ENCODE peak calls at places on chromosomes 12 and 14, in ten cellular contexts. One of them, this sample, is unnamed.

GRCh38 chr14:26163761-26164160 is 434.1 kb downstream of the NOVA1 start:
- DNase-seq in OCI-M1: peak
- DNase-seq in activated CD8-positive, alpha-beta memory T cell treated with anti-CD3 and anti-CD28 coated beads, Interleukin-2, amount 50 U/mL, for 48 hours: no peak
- DNase-seq in tibial artery: no peak
- DNase-seq in HT1080: peak
- DNase-seq in CD8-positive, alpha-beta T cell: no peak
- DNase-seq in A549: no peak
- DNase-seq in activated effector memory CD4-positive, alpha-beta T cell treated with Interleukin-2 at 50 U/mL for 16 hours: no peak
- DNase-seq in smooth muscle cell of the brain vasculature: no peak
- DNase-seq in left cardiac atrium: no peak
- DNase-seq in this sample: no peak

GRCh38 chr14:21997300-21997699 is 323.7 kb upstream of the OR4E1 start:
- DNase-seq in OCI-M1: peak
- DNase-seq in activated CD8-positive, alpha-beta memory T cell treated with anti-CD3 and anti-CD28 coated beads, Interleukin-2, amount 50 U/mL, for 48 hours: no peak
- DNase-seq in tibial artery: no peak
- DNase-seq in HT1080: peak
- DNase-seq in CD8-positive, alpha-beta T cell: peak
- DNase-seq in A549: no peak
- DNase-seq in activated effector memory CD4-positive, alpha-beta T cell treated with Interleukin-2 at 50 U/mL for 16 hours: no peak
- DNase-seq in smooth muscle cell of the brain vasculature: no peak
- DNase-seq in left cardiac atrium: no peak
- DNase-seq in this sample: no peak

GRCh38 chr14:80978403-80978802 is 23.0 kb downstream of the TSHR start:
- DNase-seq in OCI-M1: no peak
- DNase-seq in activated CD8-positive, alpha-beta memory T cell treated with anti-CD3 and anti-CD28 coated beads, Interleukin-2, amount 50 U/mL, for 48 hours: no peak
- DNase-seq in tibial artery: no peak
- DNase-seq in HT1080: no peak
- DNase-seq in CD8-positive, alpha-beta T cell: no peak
- DNase-seq in A549: no peak
- DNase-seq in activated effector memory CD4-positive, alpha-beta T cell treated with Interleukin-2 at 50 U/mL for 16 hours: peak
- DNase-seq in smooth muscle cell of the brain vasculature: no peak
- DNase-seq in left cardiac atrium: no peak
- DNase-seq in this sample: no peak

GRCh38 chr12:51921017-51921725 is 13.9 kb downstream of the ACVRL1 start:
- DNase-seq in OCI-M1: no peak
- DNase-seq in activated CD8-positive, alpha-beta memory T cell treated with anti-CD3 and anti-CD28 coated beads, Interleukin-2, amount 50 U/mL, for 48 hours: no peak
- DNase-seq in tibial artery: no peak
- DNase-seq in HT1080: no peak
- DNase-seq in CD8-positive, alpha-beta T cell: no peak
- DNase-seq in A549: no peak
- DNase-seq in activated effector memory CD4-positive, alpha-beta T cell treated with Interleukin-2 at 50 U/mL for 16 hours: no peak
- DNase-seq in smooth muscle cell of the brain vasculature: no peak
- DNase-seq in left cardiac atrium: no peak
- DNase-seq in this sample: peak

GRCh38 chr14:62179367-62180018 is 417.3 kb downstream of the SNAPC1 start:
- DNase-seq in OCI-M1: peak
- DNase-seq in activated CD8-positive, alpha-beta memory T cell treated with anti-CD3 and anti-CD28 coated beads, Interleukin-2, amount 50 U/mL, for 48 hours: no peak
- DNase-seq in tibial artery: no peak
- DNase-seq in HT1080: peak
- DNase-seq in CD8-positive, alpha-beta T cell: no peak
- DNase-seq in A549: peak
- DNase-seq in activated effector memory CD4-positive, alpha-beta T cell treated with Interleukin-2 at 50 U/mL for 16 hours: no peak
- DNase-seq in smooth muscle cell of the brain vasculature: peak
- DNase-seq in left cardiac atrium: peak
- DNase-seq in this sample: peak

GRCh38 chr12:48388430-48388829 is 37.7 kb upstream of the ZNF641 start:
- DNase-seq in OCI-M1: no peak
- DNase-seq in activated CD8-positive, alpha-beta memory T cell treated with anti-CD3 and anti-CD28 coated beads, Interleukin-2, amount 50 U/mL, for 48 hours: no peak
- DNase-seq in tibial artery: no peak
- DNase-seq in HT1080: no peak
- DNase-seq in CD8-positive, alpha-beta T cell: no peak
- DNase-seq in A549: no peak
- DNase-seq in activated effector memory CD4-positive, alpha-beta T cell treated with Interleukin-2 at 50 U/mL for 16 hours: no peak
- DNase-seq in smooth muscle cell of the brain vasculature: no peak
- DNase-seq in left cardiac atrium: no peak
- DNase-seq in this sample: no peak

GRCh38 chr14:93880025-93880820 is 46.9 kb upstream of the FAM181A start:
- DNase-seq in OCI-M1: no peak
- DNase-seq in activated CD8-positive, alpha-beta memory T cell treated with anti-CD3 and anti-CD28 coated beads, Interleukin-2, amount 50 U/mL, for 48 hours: no peak
- DNase-seq in tibial artery: peak
- DNase-seq in HT1080: no peak
- DNase-seq in CD8-positive, alpha-beta T cell: no peak
- DNase-seq in A549: no peak
- DNase-seq in activated effector memory CD4-positive, alpha-beta T cell treated with Interleukin-2 at 50 U/mL for 16 hours: no peak
- DNase-seq in smooth muscle cell of the brain vasculature: no peak
- DNase-seq in left cardiac atrium: no peak
- DNase-seq in this sample: peak

GRCh38 chr12:103677905-103678304 is 90.8 kb downstream of the STAB2 start:
- DNase-seq in OCI-M1: no peak
- DNase-seq in activated CD8-positive, alpha-beta memory T cell treated with anti-CD3 and anti-CD28 coated beads, Interleukin-2, amount 50 U/mL, for 48 hours: no peak
- DNase-seq in tibial artery: no peak
- DNase-seq in HT1080: no peak
- DNase-seq in CD8-positive, alpha-beta T cell: no peak
- DNase-seq in A549: no peak
- DNase-seq in activated effector memory CD4-positive, alpha-beta T cell treated with Interleukin-2 at 50 U/mL for 16 hours: no peak
- DNase-seq in smooth muscle cell of the brain vasculature: no peak
- DNase-seq in left cardiac atrium: no peak
- DNase-seq in this sample: peak

GRCh38 chr12:51132693-51133092 is 40.2 kb downstream of the TFCP2 start:
- DNase-seq in OCI-M1: no peak
- DNase-seq in activated CD8-positive, alpha-beta memory T cell treated with anti-CD3 and anti-CD28 coated beads, Interleukin-2, amount 50 U/mL, for 48 hours: no peak
- DNase-seq in tibial artery: no peak
- DNase-seq in HT1080: no peak
- DNase-seq in CD8-positive, alpha-beta T cell: no peak
- DNase-seq in A549: no peak
- DNase-seq in activated effector memory CD4-positive, alpha-beta T cell treated with Interleukin-2 at 50 U/mL for 16 hours: no peak
- DNase-seq in smooth muscle cell of the brain vasculature: no peak
- DNase-seq in left cardiac atrium: no peak
- DNase-seq in this sample: no peak

GRCh38 chr12:110349521-110350151 is 53.9 kb downstream of the ANAPC7 start:
- DNase-seq in OCI-M1: no peak
- DNase-seq in activated CD8-positive, alpha-beta memory T cell treated with anti-CD3 and anti-CD28 coated beads, Interleukin-2, amount 50 U/mL, for 48 hours: peak
- DNase-seq in tibial artery: no peak
- DNase-seq in HT1080: no peak
- DNase-seq in CD8-positive, alpha-beta T cell: peak
- DNase-seq in A549: no peak
- DNase-seq in activated effector memory CD4-positive, alpha-beta T cell treated with Interleukin-2 at 50 U/mL for 16 hours: peak
- DNase-seq in smooth muscle cell of the brain vasculature: no peak
- DNase-seq in left cardiac atrium: no peak
- DNase-seq in this sample: no peak

GRCh38 chr14:56487090-56487667 is 92.4 kb upstream of the TMEM260 start:
- DNase-seq in OCI-M1: peak
- DNase-seq in activated CD8-positive, alpha-beta memory T cell treated with anti-CD3 and anti-CD28 coated beads, Interleukin-2, amount 50 U/mL, for 48 hours: no peak
- DNase-seq in tibial artery: no peak
- DNase-seq in HT1080: no peak
- DNase-seq in CD8-positive, alpha-beta T cell: no peak
- DNase-seq in A549: peak
- DNase-seq in activated effector memory CD4-positive, alpha-beta T cell treated with Interleukin-2 at 50 U/mL for 16 hours: no peak
- DNase-seq in smooth muscle cell of the brain vasculature: no peak
- DNase-seq in left cardiac atrium: no peak
- DNase-seq in this sample: peak

GRCh38 chr12:24776856-24777255 is 172.0 kb downstream of the BCAT1 start:
- DNase-seq in OCI-M1: no peak
- DNase-seq in activated CD8-positive, alpha-beta memory T cell treated with anti-CD3 and anti-CD28 coated beads, Interleukin-2, amount 50 U/mL, for 48 hours: no peak
- DNase-seq in tibial artery: no peak
- DNase-seq in HT1080: no peak
- DNase-seq in CD8-positive, alpha-beta T cell: no peak
- DNase-seq in A549: no peak
- DNase-seq in activated effector memory CD4-positive, alpha-beta T cell treated with Interleukin-2 at 50 U/mL for 16 hours: no peak
- DNase-seq in smooth muscle cell of the brain vasculature: no peak
- DNase-seq in left cardiac atrium: no peak
- DNase-seq in this sample: no peak

This sample was measured in NCI-H1417.